ENCODE peak calls at places on chromosome 14, in six cellular contexts. Z is WERI-Rb-1, U is lung, D is IMR-90, F is uterus, L is upper lobe of right lung. H is an unnamed sample.

GRCh38 chr14:58832010-58832409 is 194.2 kb downstream of the DACT1 start:
- DNase-seq in U (no peak), L (no peak), D (no peak), F (no peak), Z (no peak), H (no peak)

GRCh38 chr14:95488376-95489162 is 27.9 kb downstream of the SYNE3 start:
- DNase-seq in D (peak), F (no peak), Z (no peak), U (no peak), L (no peak), H (no peak)

GRCh38 chr14:61434315-61434714 is 112.9 kb downstream of the PRKCH start:
- DNase-seq in D (peak), Z (no peak), L (no peak), U (no peak), F (no peak), H (no peak)

GRCh38 chr14:72608391-72609204 is 285.3 kb downstream of the DPF3 start:
- DNase-seq in Z (no peak), L (no peak), F (no peak), U (no peak), D (peak), H (peak)

GRCh38 chr14:69464829-69465228 is 19.7 kb upstream of the PLEKHD1 start:
- DNase-seq in L (no peak), F (no peak), U (no peak), Z (no peak), D (peak), H (no peak)

GRCh38 chr14:23121401-23121800 is 2.3 kb upstream of the CEBPE start:
- DNase-seq in Z (no peak), U (no peak), D (peak), F (peak), L (no peak), H (no peak)

GRCh38 chr14:21525995-21526671 is at the start of gene SALL2:
- DNase-seq in Z (peak), F (peak), D (peak), L (peak), U (peak), H (no peak)

GRCh38 chr14:95360828-95361227 is 41.1 kb upstream of the CLMN start:
- DNase-seq in F (no peak), D (no peak), Z (no peak), U (no peak), L (no peak), H (no peak)

GRCh38 chr14:101184104-101184455 is 280.6 kb upstream of the RTL1 start:
- DNase-seq in F (no peak), D (no peak), U (peak), Z (no peak), L (peak), H (no peak)

GRCh38 chr14:20609215-20610001 is 18.2 kb upstream of the RNASE12 start:
- DNase-seq in F (peak), U (peak), L (peak), Z (peak), D (peak), H (peak)

GRCh38 chr14:39145266-39145966 is 24.7 kb downstream of the TRAPPC6B start:
- DNase-seq in D (no peak), U (no peak), F (no peak), L (no peak), Z (no peak), H (no peak)

GRCh38 chr14:39876935-39877334 is 444.7 kb upstream of the FBXO33 start:
- DNase-seq in L (no peak), Z (no peak), D (no peak), F (no peak), U (no peak), H (no peak)

GRCh38 chr14:89613260-89614008 is 196.4 kb upstream of the FOXN3 start:
- DNase-seq in Z (no peak), U (no peak), D (no peak), L (no peak), F (no peak), H (no peak)

GRCh38 chr14:99524091-99524661 is 43.0 kb downstream of the CCNK start:
- DNase-seq in U (no peak), F (no peak), L (no peak), Z (no peak), D (no peak), H (no peak)

GRCh38 chr14:78836777-78837176 is 666.6 kb downstream of the NRXN3 start:
- DNase-seq in D (peak), L (no peak), F (peak), U (peak), Z (peak), H (peak)
- TF ChIP-seq CTCF in D (peak), L (peak), F (peak), U (no peak), Z (peak), H (peak)

DNA sequence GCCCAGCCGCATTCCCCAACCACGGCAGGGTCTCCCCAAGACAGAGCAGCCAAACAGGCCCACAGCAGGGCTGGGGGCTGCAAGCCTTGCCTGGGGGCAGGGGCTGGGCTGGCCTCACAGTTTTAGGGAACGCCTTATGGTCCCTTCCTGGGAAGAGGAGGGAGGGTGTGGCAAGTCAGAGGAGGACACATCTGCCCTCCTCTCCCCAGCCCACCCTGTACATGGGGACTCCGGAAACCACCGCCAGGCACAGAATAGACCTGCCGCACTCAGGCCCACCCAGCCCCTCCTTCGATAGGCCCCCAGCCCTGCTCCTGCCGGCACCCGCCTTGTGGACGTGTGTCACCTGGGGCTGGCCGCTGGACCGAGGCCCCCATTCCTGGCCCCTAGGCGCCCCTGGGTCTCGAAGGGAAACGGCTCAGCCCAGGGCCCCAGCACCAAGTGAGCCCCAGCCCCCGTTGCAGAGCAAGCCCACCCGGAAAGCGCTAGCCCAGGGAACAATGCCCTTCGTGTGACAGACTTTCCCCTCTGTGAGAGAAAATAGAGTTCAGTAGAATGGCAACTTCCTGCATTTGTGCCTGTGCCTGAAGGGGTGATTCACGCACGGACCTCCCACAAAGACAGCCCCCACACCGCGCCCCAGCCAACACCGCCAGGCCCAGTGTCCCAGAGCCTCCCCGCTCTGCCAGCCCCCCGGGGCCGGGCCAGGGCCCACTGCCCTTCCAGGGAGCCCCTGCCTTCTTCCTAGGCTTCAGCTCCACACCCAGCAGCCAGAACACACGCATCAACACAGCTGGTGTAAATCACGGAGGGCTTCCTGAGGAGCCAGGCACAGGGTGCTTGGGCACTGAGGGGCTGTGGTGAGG is 12.0 kb upstream of the NUDT14 start:
- DNase-seq in L (no peak), Z (no peak), U (no peak), D (peak), F (no peak), H (no peak)
- H3K27ac ChIP-seq in L (peak), Z (no peak), U (peak), D (no peak), F (peak), H (no peak)

GRCh38 chr14:76514599-76514998 is 138.7 kb downstream of the ESRRB start:
- DNase-seq in L (peak), Z (peak), F (no peak), U (no peak), D (peak), H (no peak)
- TF ChIP-seq CTCF in L (peak), Z (peak), F (no peak), U (no peak), D (peak), H (peak)

GRCh38 chr14:97930191-97930590 is 1133.0 kb downstream of the VRK1 start:
- DNase-seq in Z (peak), U (no peak), L (no peak), D (no peak), F (no peak), H (no peak)

DNA sequence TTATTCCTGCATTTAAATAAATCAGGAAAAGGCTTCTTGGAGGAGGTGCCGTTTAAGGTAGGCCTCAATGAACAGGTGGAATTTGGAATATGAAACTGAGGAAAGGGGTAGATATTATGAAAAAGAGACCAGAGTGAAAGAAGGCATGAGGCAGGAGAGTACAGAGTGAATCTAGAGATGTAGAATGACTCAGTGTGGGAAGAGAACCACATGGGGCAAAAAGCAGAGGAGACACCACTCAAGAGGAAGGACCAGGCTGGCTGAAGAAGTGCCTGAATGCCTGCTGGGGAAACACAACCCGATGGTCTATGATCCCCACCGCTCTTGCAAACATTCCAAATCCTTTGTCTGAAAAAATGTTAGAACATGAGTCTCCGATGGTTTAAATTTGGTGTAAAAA is 1134.1 kb downstream of the VRK1 start:
- DNase-seq in L (no peak), U (no peak), D (no peak), F (no peak), Z (no peak), H (no peak)
- H3K27ac ChIP-seq in L (no peak), U (no peak), D (no peak), F (no peak), Z (no peak), H (no peak)

GRCh38 chr14:94153750-94154350 is 20.3 kb upstream of the PPP4R4 start:
- DNase-seq in D (no peak), F (no peak), Z (no peak), U (no peak), L (no peak), H (no peak)
- TF ChIP-seq CTCF in D (no peak), F (no peak), Z (no peak), U (no peak), L (no peak), H (no peak)

GRCh38 chr14:41605550-41606248 is 977 bp upstream of the LRFN5 start:
- DNase-seq in L (no peak), Z (no peak), U (no peak), D (peak), F (peak), H (no peak)
- H3K27ac ChIP-seq in L (peak), Z (no peak), U (peak), D (peak), F (peak), H (no peak)

GRCh38 chr14:104874571-104875411 is 9.7 kb downstream of the CEP170B start:
- DNase-seq in L (no peak), U (no peak), Z (no peak), F (no peak), D (no peak), H (no peak)
- TF ChIP-seq CTCF in L (no peak), U (no peak), Z (no peak), F (no peak), D (no peak), H (no peak)

H was measured in foreskin keratinocyte.